ENCODE peak calls at places on chromosome 12, in six cellular contexts. One of them, this sample, is unnamed.

GRCh38 chr12:77388611-77389265 is 323.4 kb upstream of the E2F7 start:
- DNase-seq in stomach: no peak
- DNase-seq in keratinocyte: no peak
- DNase-seq in cardiac muscle cell: no peak
- DNase-seq in GM12865: no peak
- DNase-seq in heart left ventricle: no peak
- DNase-seq in this sample: no peak

GRCh38 chr12:107512391-107512790 is 173.2 kb upstream of the PWP1 start:
- DNase-seq in stomach: no peak
- DNase-seq in keratinocyte: no peak
- DNase-seq in cardiac muscle cell: peak; percentile 22
- DNase-seq in GM12865: no peak
- DNase-seq in heart left ventricle: no peak
- DNase-seq in this sample: peak; percentile 61

GRCh38 chr12:13942826-13943225 is 38.6 kb downstream of the GRIN2B start:
- DNase-seq in stomach: no peak
- DNase-seq in keratinocyte: no peak
- DNase-seq in cardiac muscle cell: no peak
- DNase-seq in GM12865: no peak
- DNase-seq in heart left ventricle: no peak
- DNase-seq in this sample: no peak

GRCh38 chr12:114430306-114430705 is 24.4 kb upstream of the TBX5 start:
- DNase-seq in stomach: no peak
- DNase-seq in keratinocyte: no peak
- DNase-seq in cardiac muscle cell: peak; percentile 92
- DNase-seq in GM12865: no peak
- DNase-seq in heart left ventricle: no peak
- DNase-seq in this sample: peak; percentile 56

GRCh38 chr12:6334940-6335450 is 6.9 kb downstream of the TNFRSF1A start:
- DNase-seq in stomach: peak; percentile 43
- DNase-seq in keratinocyte: no peak
- DNase-seq in cardiac muscle cell: no peak
- DNase-seq in GM12865: no peak
- DNase-seq in heart left ventricle: no peak
- DNase-seq in this sample: no peak

GRCh38 chr12:117936722-117937484 is 31.9 kb downstream of the KSR2 start:
- DNase-seq in stomach: no peak
- DNase-seq in keratinocyte: no peak
- DNase-seq in cardiac muscle cell: no peak
- DNase-seq in GM12865: no peak
- DNase-seq in heart left ventricle: no peak
- DNase-seq in this sample: no peak

GRCh38 chr12:6056406-6057211 is 67.9 kb downstream of the VWF start:
- DNase-seq in stomach: no peak
- DNase-seq in keratinocyte: no peak
- DNase-seq in cardiac muscle cell: no peak
- DNase-seq in GM12865: no peak
- DNase-seq in heart left ventricle: no peak
- DNase-seq in this sample: no peak

GRCh38 chr12:113766880-113767878 is 198.9 kb downstream of the RBM19 start:
- DNase-seq in stomach: no peak
- DNase-seq in keratinocyte: peak; percentile 48
- DNase-seq in cardiac muscle cell: peak; percentile 89
- DNase-seq in GM12865: no peak
- DNase-seq in heart left ventricle: no peak
- DNase-seq in this sample: peak; percentile 47

GRCh38 chr12:71439613-71440392 is at the start of gene LGR5:
- DNase-seq in stomach: no peak
- DNase-seq in keratinocyte: no peak
- DNase-seq in cardiac muscle cell: peak; percentile 32
- DNase-seq in GM12865: peak; percentile 9
- DNase-seq in heart left ventricle: no peak
- DNase-seq in this sample: no peak

GRCh38 chr12:48777501-48778400 is 11.1 kb downstream of the ADCY6 start:
- DNase-seq in stomach: no peak
- DNase-seq in keratinocyte: no peak
- DNase-seq in cardiac muscle cell: no peak
- DNase-seq in GM12865: no peak
- DNase-seq in heart left ventricle: no peak
- DNase-seq in this sample: no peak

GRCh38 chr12:88562151-88562550 is 18.1 kb downstream of the KITLG start:
- DNase-seq in stomach: no peak
- DNase-seq in keratinocyte: no peak
- DNase-seq in cardiac muscle cell: no peak
- DNase-seq in GM12865: no peak
- DNase-seq in heart left ventricle: no peak
- DNase-seq in this sample: no peak

GRCh38 chr12:3359478-3359877 is 131.5 kb upstream of the PRMT8 start:
- DNase-seq in stomach: no peak
- DNase-seq in keratinocyte: no peak
- DNase-seq in cardiac muscle cell: no peak
- DNase-seq in GM12865: no peak
- DNase-seq in heart left ventricle: no peak
- DNase-seq in this sample: no peak

GRCh38 chr12:92290016-92290685 is 144.5 kb upstream of the BTG1 start:
- DNase-seq in stomach: no peak
- DNase-seq in keratinocyte: no peak
- DNase-seq in cardiac muscle cell: peak; percentile 24
- DNase-seq in GM12865: no peak
- DNase-seq in heart left ventricle: no peak
- DNase-seq in this sample: no peak

DNA sequence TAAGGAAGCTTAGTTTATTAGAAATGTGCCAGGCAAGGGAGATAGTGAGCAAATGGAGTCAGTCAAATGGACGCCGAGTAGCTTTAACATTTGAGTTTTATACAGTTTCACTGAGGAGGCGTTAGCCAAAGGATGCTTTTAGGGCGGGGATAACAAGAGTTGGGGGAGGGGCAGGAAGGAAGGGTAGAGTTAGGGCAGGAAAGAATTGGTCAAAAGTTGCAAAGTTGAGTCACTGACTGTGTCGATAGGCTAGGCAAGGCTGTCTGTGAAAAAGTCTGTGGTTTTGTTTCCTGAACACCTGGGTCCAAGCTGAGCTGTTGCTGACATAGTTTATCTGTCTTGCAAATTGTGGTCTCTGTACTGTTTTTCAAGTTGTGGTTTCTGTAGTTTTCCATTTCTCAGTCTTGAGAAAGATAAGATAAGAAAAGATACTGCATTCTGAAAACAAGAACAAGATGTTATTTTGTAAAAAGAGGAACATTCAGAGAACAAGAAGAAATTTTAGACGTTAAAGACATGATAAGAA is 62.6 kb upstream of the RESF1 start:
- DNase-seq in stomach: peak; percentile 52
- DNase-seq in keratinocyte: no peak
- DNase-seq in cardiac muscle cell: peak; percentile 98
- DNase-seq in GM12865: peak; percentile 99
- DNase-seq in heart left ventricle: peak; percentile 46
- DNase-seq in this sample: no peak
- H3K4me3 ChIP-seq in stomach: no peak overlapping the region
- H3K4me3 ChIP-seq in keratinocyte: no peak overlapping the region
- H3K4me3 ChIP-seq in cardiac muscle cell: no peak overlapping the region
- H3K4me3 ChIP-seq in GM12865: peak overlapping the region; percentile 51
- H3K4me3 ChIP-seq in heart left ventricle: no peak overlapping the region
- H3K4me3 ChIP-seq in this sample: no peak overlapping the region

GRCh38 chr12:21942377-21942703 is 1.1 kb upstream of the ABCC9 start:
- DNase-seq in stomach: no peak
- DNase-seq in keratinocyte: no peak
- DNase-seq in cardiac muscle cell: no peak
- DNase-seq in GM12865: no peak
- DNase-seq in heart left ventricle: no peak
- DNase-seq in this sample: no peak
- H3K4me3 ChIP-seq in stomach: peak overlapping the region; percentile 43
- H3K4me3 ChIP-seq in keratinocyte: no peak overlapping the region
- H3K4me3 ChIP-seq in cardiac muscle cell: peak overlapping the region; percentile 43
- H3K4me3 ChIP-seq in GM12865: no peak overlapping the region
- H3K4me3 ChIP-seq in heart left ventricle: peak overlapping the region; percentile 50
- H3K4me3 ChIP-seq in this sample: peak overlapping the region; percentile 56

DNA sequence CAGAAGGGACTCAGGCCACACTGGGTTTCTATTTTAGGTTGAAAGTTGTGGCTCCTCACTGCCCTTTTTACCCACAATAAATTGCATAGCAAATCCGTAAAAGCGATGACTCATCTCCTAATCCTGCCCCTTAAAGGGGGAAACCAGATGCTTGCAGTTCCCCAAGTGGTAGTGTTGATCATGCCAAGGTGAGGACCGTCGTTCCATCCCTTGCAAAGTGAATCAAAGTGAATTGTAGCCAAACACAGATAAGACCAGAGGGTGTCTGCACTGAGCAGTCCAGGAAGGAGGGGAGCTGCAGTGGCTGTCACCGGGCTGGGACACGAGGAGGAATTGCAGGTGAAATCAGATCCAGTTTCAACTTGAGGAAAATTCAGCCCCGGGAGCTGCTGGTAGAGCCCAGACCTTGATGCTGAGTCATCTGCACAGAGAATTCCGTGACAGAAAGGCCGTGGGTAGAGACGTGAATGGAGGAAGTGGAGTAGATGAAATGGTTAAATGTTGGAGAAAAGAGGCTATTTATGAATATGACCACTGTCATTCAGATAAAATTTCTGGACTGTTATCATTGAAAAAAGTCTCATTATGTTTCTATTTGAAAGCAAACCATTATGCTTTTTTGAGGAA is 44.2 kb upstream of the MMP17 start:
- DNase-seq in stomach: no peak
- DNase-seq in keratinocyte: peak; percentile 5
- DNase-seq in cardiac muscle cell: peak; percentile 68
- DNase-seq in GM12865: peak; percentile 81
- DNase-seq in heart left ventricle: no peak
- DNase-seq in this sample: peak; percentile 37
- H3K4me3 ChIP-seq in stomach: no peak overlapping the region
- H3K4me3 ChIP-seq in keratinocyte: peak overlapping the region; percentile 10
- H3K4me3 ChIP-seq in cardiac muscle cell: no peak overlapping the region
- H3K4me3 ChIP-seq in GM12865: no peak overlapping the region
- H3K4me3 ChIP-seq in heart left ventricle: no peak overlapping the region
- H3K4me3 ChIP-seq in this sample: no peak overlapping the region

DNA sequence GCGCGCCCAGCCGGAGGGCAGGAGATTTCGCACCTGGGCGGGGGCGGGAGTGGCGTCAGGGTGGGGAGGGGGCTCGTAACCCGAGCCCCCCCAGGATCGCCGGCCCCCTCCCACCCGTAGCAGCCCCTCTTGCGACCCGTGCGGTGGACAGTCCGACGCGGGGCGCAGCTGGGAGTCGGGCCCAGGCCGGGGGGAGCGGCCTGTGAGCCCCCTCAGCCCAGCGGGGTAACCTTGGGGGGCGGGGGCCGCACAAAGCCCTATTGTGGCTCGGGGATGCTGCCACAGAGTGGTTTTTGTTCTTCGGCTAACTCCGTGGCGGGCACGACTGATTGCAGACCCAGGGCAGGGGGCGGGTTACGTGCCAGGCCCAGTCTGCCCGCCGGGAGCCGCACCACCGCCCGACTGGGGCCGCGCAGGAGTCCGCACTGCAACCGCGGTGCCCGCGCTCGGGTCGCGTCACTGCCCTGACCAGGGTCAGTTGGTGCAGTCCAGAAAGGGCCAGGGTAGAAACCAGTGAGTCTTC is 4.2 kb upstream of the AAAS start:
- DNase-seq in stomach: peak; percentile 32
- DNase-seq in keratinocyte: no peak
- DNase-seq in cardiac muscle cell: no peak
- DNase-seq in GM12865: peak; percentile 18
- DNase-seq in heart left ventricle: no peak
- DNase-seq in this sample: no peak
- H3K4me3 ChIP-seq in stomach: peak overlapping the region; percentile 70
- H3K4me3 ChIP-seq in keratinocyte: peak overlapping the region; percentile 81
- H3K4me3 ChIP-seq in cardiac muscle cell: peak overlapping the region; percentile 34
- H3K4me3 ChIP-seq in GM12865: peak overlapping the region; percentile 81
- H3K4me3 ChIP-seq in heart left ventricle: peak overlapping the region; percentile 65
- H3K4me3 ChIP-seq in this sample: peak overlapping the region; percentile 62

GRCh38 chr12:54019111-54019811 is 9.0 kb upstream of the HOXC6 start:
- DNase-seq in stomach: no peak
- DNase-seq in keratinocyte: no peak
- DNase-seq in cardiac muscle cell: no peak
- DNase-seq in GM12865: no peak
- DNase-seq in heart left ventricle: no peak
- DNase-seq in this sample: no peak
- H3K4me3 ChIP-seq in stomach: peak overlapping the region; percentile 55
- H3K4me3 ChIP-seq in keratinocyte: peak overlapping the region; percentile 95
- H3K4me3 ChIP-seq in cardiac muscle cell: no peak overlapping the region
- H3K4me3 ChIP-seq in GM12865: no peak overlapping the region
- H3K4me3 ChIP-seq in heart left ventricle: no peak overlapping the region
- H3K4me3 ChIP-seq in this sample: peak overlapping the region; percentile 78

DNA sequence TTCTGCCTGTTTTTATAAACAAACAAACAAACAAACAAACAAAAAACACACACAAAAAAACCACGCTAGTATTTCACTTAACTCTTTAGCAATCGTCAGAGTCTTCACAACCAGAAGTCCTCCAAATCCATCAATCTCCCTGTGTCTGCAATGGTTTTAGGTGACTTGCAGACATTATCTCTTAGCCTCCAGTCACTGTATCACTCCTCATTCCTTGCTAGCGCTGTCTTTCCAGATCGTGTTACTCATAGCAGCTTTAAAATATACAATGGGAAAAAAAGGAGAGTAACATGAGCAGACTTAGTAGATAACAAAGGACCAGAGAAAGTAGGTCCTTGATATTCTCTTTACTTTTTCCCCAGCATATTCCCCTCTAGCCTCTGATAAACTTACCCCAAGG is 15.5 kb upstream of the ETNK1 start:
- DNase-seq in stomach: no peak
- DNase-seq in keratinocyte: no peak
- DNase-seq in cardiac muscle cell: no peak
- DNase-seq in GM12865: no peak
- DNase-seq in heart left ventricle: no peak
- DNase-seq in this sample: no peak
- H3K4me3 ChIP-seq in stomach: no peak overlapping the region
- H3K4me3 ChIP-seq in keratinocyte: no peak overlapping the region
- H3K4me3 ChIP-seq in cardiac muscle cell: no peak overlapping the region
- H3K4me3 ChIP-seq in GM12865: no peak overlapping the region
- H3K4me3 ChIP-seq in heart left ventricle: no peak overlapping the region
- H3K4me3 ChIP-seq in this sample: no peak overlapping the region

DNA sequence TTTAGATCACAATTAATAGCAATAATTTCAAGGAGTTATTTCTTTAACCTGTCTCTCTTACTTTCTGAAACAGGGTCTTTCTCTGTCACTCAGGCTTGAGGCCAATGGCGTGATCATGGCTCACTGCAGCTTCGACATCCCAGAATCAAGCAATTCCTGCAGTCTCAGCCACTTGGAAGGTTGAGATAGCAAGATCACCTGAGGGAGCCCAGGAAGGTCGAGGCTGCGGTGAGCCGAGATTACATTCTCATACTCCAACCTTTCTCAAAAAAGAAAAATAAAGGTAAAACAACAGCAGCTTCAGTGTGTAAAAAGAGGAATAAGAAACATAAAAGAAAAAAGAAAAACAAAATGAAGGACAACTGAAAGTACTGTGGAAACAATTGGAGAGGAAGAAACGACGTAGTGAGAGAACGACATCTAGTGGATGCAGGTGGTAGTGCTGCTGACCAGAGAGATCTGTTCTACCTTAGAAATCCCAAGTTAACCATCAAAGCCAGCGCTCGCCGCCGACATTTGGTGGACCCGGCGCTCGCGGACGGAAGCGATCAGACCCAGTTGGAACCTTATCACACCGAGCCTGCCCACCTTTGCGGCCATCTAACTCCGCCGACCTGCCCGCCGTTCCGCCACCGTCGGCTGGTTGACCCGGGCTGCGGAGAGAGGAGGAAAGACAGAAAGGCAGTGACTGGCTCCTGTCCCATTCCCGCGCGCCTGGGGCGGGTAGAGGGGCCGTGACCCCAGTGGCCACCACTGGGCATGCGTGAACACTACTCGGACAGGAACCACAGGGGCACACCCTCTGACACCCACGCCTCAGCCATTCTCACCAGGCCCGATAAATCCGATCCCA is 196.1 kb downstream of the ALG10 start:
- DNase-seq in stomach: peak; percentile 67
- DNase-seq in keratinocyte: no peak
- DNase-seq in cardiac muscle cell: peak; percentile 45
- DNase-seq in GM12865: peak; percentile 74
- DNase-seq in heart left ventricle: peak; percentile 69
- DNase-seq in this sample: peak; percentile 1
- H3K4me3 ChIP-seq in stomach: peak overlapping the region; percentile 30
- H3K4me3 ChIP-seq in keratinocyte: peak overlapping the region; percentile 23
- H3K4me3 ChIP-seq in cardiac muscle cell: no peak overlapping the region
- H3K4me3 ChIP-seq in GM12865: peak overlapping the region; percentile 26
- H3K4me3 ChIP-seq in heart left ventricle: peak overlapping the region; percentile 63
- H3K4me3 ChIP-seq in this sample: no peak overlapping the region